ENCODE peak calls at places on chromosomes 13 and 19, in ten cellular contexts. P, R, I, E, A, D, B, U, Q and G are unnamed samples.

GRCh38 chr19:14686411-14686810 is 3.4 kb upstream of the ZNF333 start:
- DNase-seq in I (peak), D (peak), B (peak), U (no peak), P (no peak), E (no peak), A (no peak), Q (no peak), R (no peak), G (no peak)

GRCh38 chr13:79870766-79871165 is 389.8 kb downstream of the NDFIP2 start:
- DNase-seq in Q (no peak), D (no peak), I (no peak), P (no peak), B (no peak), E (no peak), A (no peak), U (no peak), R (no peak), G (no peak)

GRCh38 chr19:47228168-47228936 is 2.6 kb downstream of the BBC3 start:
- DNase-seq in U (no peak), B (peak), R (peak), P (no peak), A (peak), E (no peak), Q (no peak), D (peak), I (peak), G (no peak)

GRCh38 chr13:51912511-51913225 is 50.9 kb downstream of the CCDC70 start:
- DNase-seq in I (no peak), A (no peak), R (no peak), U (no peak), B (peak), P (no peak), D (no peak), Q (no peak), E (no peak), G (no peak)

GRCh38 chr19:46950526-46951235 is 69.0 kb upstream of the NPAS1 start:
- DNase-seq in R (no peak), Q (no peak), A (no peak), I (no peak), P (no peak), B (peak), U (no peak), E (no peak), D (no peak), G (no peak)

GRCh38 chr19:40807147-40808020 is 8.4 kb downstream of the EGLN2 start:
- DNase-seq in Q (no peak), R (no peak), A (peak), I (no peak), P (no peak), E (no peak), B (peak), D (no peak), U (no peak), G (no peak)

GRCh38 chr19:497476-497860 is 1.2 kb downstream of the MADCAM1 start:
- DNase-seq in D (no peak), Q (no peak), B (no peak), U (peak), R (no peak), I (no peak), E (no peak), P (no peak), A (no peak), G (no peak)

GRCh38 chr19:398719-399118 is 10.2 kb downstream of the C2CD4C start:
- DNase-seq in D (no peak), U (no peak), E (no peak), A (peak), B (no peak), I (no peak), Q (no peak), P (no peak), R (no peak), G (no peak)

GRCh38 chr19:1377965-1378785 is 5.5 kb upstream of the NDUFS7 start:
- DNase-seq in U (no peak), I (no peak), D (no peak), B (no peak), A (no peak), R (no peak), P (no peak), E (no peak), Q (no peak), G (no peak)

GRCh38 chr19:11279505-11280236 is 16.3 kb upstream of the TSPAN16 start:
- DNase-seq in B (peak), U (no peak), D (no peak), A (no peak), R (no peak), I (peak), Q (no peak), P (no peak), E (no peak), G (no peak)

GRCh38 chr19:8702350-8702749 is 3.8 kb upstream of the ACTL9 start:
- DNase-seq in P (no peak), D (no peak), A (no peak), Q (no peak), R (peak), I (no peak), E (no peak), B (peak), U (no peak), G (no peak)

GRCh38 chr19:48292798-48293197 is 22.9 kb downstream of the ZNF114 start:
- DNase-seq in B (no peak), P (peak), D (peak), I (no peak), A (no peak), R (no peak), E (no peak), U (no peak), Q (no peak), G (no peak)

GRCh38 chr19:5823579-5824281 is 15.8 kb downstream of the FUT6 start:
- DNase-seq in D (no peak), R (no peak), P (no peak), B (peak), I (no peak), E (no peak), A (no peak), Q (no peak), U (no peak), G (no peak)

GRCh38 chr13:20136781-20137703 is 23.8 kb downstream of the GJA3 start:
- DNase-seq in B (peak), E (no peak), D (no peak), U (peak), A (no peak), I (peak), R (no peak), Q (no peak), P (no peak), G (no peak)

GRCh38 chr13:109401891-109402290 is 384.5 kb downstream of the IRS2 start:
- DNase-seq in R (no peak), A (no peak), E (no peak), I (no peak), B (no peak), P (no peak), U (no peak), Q (no peak), D (no peak), G (no peak)

GRCh38 chr13:52845766-52846566 is 2.5 kb downstream of the PCDH8 start:
- DNase-seq in A (no peak), R (no peak), B (no peak), E (no peak), U (peak), P (no peak), Q (no peak), D (no peak), I (no peak), G (no peak)

GRCh38 chr19:8666814-8667405 is 31.7 kb downstream of the ACTL9 start:
- DNase-seq in R (no peak), B (no peak), U (no peak), A (no peak), P (no peak), I (no peak), E (no peak), D (no peak), Q (no peak), G (no peak)

GRCh38 chr13:37138169-37138568 is 32.7 kb upstream of the CSNK1A1L start:
- DNase-seq in E (no peak), D (peak), R (no peak), Q (no peak), A (no peak), B (peak), P (no peak), I (no peak), U (peak), G (no peak)

GRCh38 chr13:110133425-110134235 is 173.3 kb downstream of the COL4A1 start:
- DNase-seq in P (no peak), E (no peak), A (no peak), D (no peak), R (no peak), Q (no peak), U (no peak), B (no peak), I (no peak), G (no peak)

GRCh38 chr13:94617389-94618000 is 15.8 kb downstream of the GPR180 start:
- DNase-seq in R (no peak), A (no peak), P (no peak), D (no peak), E (no peak), B (peak), I (no peak), U (no peak), Q (no peak), G (no peak)

GRCh38 chr19:31838163-31838798 is 489.0 kb upstream of the TSHZ3 start:
- DNase-seq in E (no peak), D (no peak), Q (no peak), I (no peak), B (no peak), R (no peak), U (no peak), A (no peak), P (no peak), G (no peak)